ENCODE peak calls at places on chromosomes 1 and 21, in nine cellular contexts. S is heart left ventricle, G is sigmoid colon, P is foreskin fibroblast, X is stomach, F is tibial artery, D is colonic mucosa, O is fibroblast of mammary gland, Y is cardiac muscle cell. R is an unnamed sample.

GRCh38 chr1:7570311-7570710 is 200.8 kb upstream of the VAMP3 start:
- DNase-seq in S (no peak), G (no peak), P (no peak), X (peak; percentile 80), F (no peak), D (peak; percentile 26), O (no peak), Y (no peak), R (no peak)

GRCh38 chr1:7329868-7330615 is 441.1 kb upstream of the VAMP3 start:
- DNase-seq in S (no peak), G (no peak), P (no peak), X (no peak), F (no peak), D (peak; percentile 7), O (no peak), Y (no peak), R (no peak)

GRCh38 chr1:40143891-40144575 is 17.2 kb upstream of the RLF start:
- DNase-seq in S (peak; percentile 51), G (peak; percentile 71), P (peak; percentile 83), X (peak; percentile 54), F (no peak), D (peak; percentile 73), O (peak; percentile 73), Y (peak; percentile 89), R (peak; percentile 60)

GRCh38 chr1:29490204-29490934 is 254.0 kb downstream of the PTPRU start:
- DNase-seq in S (no peak), G (peak; percentile 33), P (no peak), X (no peak), F (peak; percentile 33), D (no peak), O (no peak), Y (no peak), R (no peak)

GRCh38 chr1:83055391-83056170 is 943.4 kb downstream of the TTLL7 start:
- DNase-seq in S (no peak), G (no peak), P (no peak), X (no peak), F (no peak), D (no peak), O (no peak), Y (no peak), R (no peak)

GRCh38 chr1:75396258-75396657 is 214.7 kb downstream of the SLC44A5 start:
- DNase-seq in S (no peak), G (no peak), P (no peak), X (no peak), F (no peak), D (no peak), O (no peak), Y (no peak), R (no peak)

GRCh38 chr1:186738896-186739295 is 58.7 kb upstream of the PTGS2 start:
- DNase-seq in S (no peak), G (no peak), P (no peak), X (no peak), F (no peak), D (no peak), O (no peak), Y (no peak), R (no peak)

GRCh38 chr1:150973826-150974579 is 632 bp downstream of the CERS2 start:
- DNase-seq in S (peak; percentile 32), G (no peak), P (peak; percentile 61), X (peak; percentile 48), F (peak; percentile 74), D (peak; percentile 55), O (peak; percentile 23), Y (peak; percentile 62), R (peak; percentile 15)

GRCh38 chr1:183075861-183076260 is 52.6 kb downstream of the LAMC1 start:
- DNase-seq in S (no peak), G (no peak), P (no peak), X (no peak), F (no peak), D (no peak), O (peak; percentile 57), Y (no peak), R (peak; percentile 44)

GRCh38 chr1:232982238-232982944 is 32.0 kb downstream of the NTPCR start:
- DNase-seq in S (no peak), G (peak; percentile 10), P (peak; percentile 58), X (peak; percentile 60), F (no peak), D (no peak), O (no peak), Y (no peak), R (peak; percentile 58)

GRCh38 chr1:151371744-151372410 is 628 bp downstream of the SELENBP1 start:
- DNase-seq in S (peak; percentile 46), G (peak; percentile 83), P (peak; percentile 68), X (peak; percentile 75), F (peak; percentile 88), D (peak; percentile 73), O (peak; percentile 44), Y (peak; percentile 37), R (peak; percentile 12)

GRCh38 chr1:40038693-40039092 is 1.8 kb upstream of the CAP1 start:
- DNase-seq in S (no peak), G (no peak), P (no peak), X (no peak), F (no peak), D (no peak), O (no peak), Y (no peak), R (no peak)

GRCh38 chr1:50705041-50705440 is 255.0 kb downstream of the FAF1 start:
- DNase-seq in S (no peak), G (no peak), P (peak; percentile 6), X (no peak), F (no peak), D (no peak), O (no peak), Y (peak; percentile 12), R (no peak)

GRCh38 chr21:24844672-24845071 is 762.6 kb downstream of the MRPL39 start:
- DNase-seq in S (peak; percentile 14), G (no peak), P (no peak), X (no peak), F (no peak), D (no peak), O (no peak), Y (no peak), R (no peak)

GRCh38 chr1:94926365-94926914 is 470 bp downstream of the CNN3 start:
- DNase-seq in S (peak; percentile 63), G (peak; percentile 85), P (peak; percentile 85), X (peak; percentile 50), F (peak; percentile 78), D (peak; percentile 60), O (peak; percentile 43), Y (peak; percentile 79), R (peak; percentile 56)

GRCh38 chr21:44751799-44752636 is 40.6 kb upstream of the TSPEAR start:
- DNase-seq in S (no peak), G (no peak), P (no peak), X (no peak), F (peak; percentile 49), D (no peak), O (no peak), Y (no peak), R (no peak)

GRCh38 chr1:223704921-223705878 is 7.1 kb upstream of the CAPN2 start:
- DNase-seq in S (no peak), G (no peak), P (no peak), X (no peak), F (no peak), D (no peak), O (peak; percentile 45), Y (peak; percentile 74), R (peak; percentile 57)
- H3K4me3 ChIP-seq in S (no peak overlapping the region), G (no peak overlapping the region), P (no peak overlapping the region), X (no peak overlapping the region), F (no peak overlapping the region), D (no peak overlapping the region), O (no peak overlapping the region), Y (no peak overlapping the region), R (no peak overlapping the region)

GRCh38 chr1:19445417-19446342 is 39.7 kb downstream of the CAPZB start:
- DNase-seq in S (no peak), G (no peak), P (no peak), X (peak; percentile 68), F (no peak), D (no peak), O (no peak), Y (peak; percentile 81), R (peak; percentile 70)
- TF ChIP-seq CTCF in S (peak; percentile 14), G (no peak), P (peak; percentile 41), X (no peak), F (peak; percentile 8), D (no peak), O (peak; percentile 45), Y (peak; percentile 36), R (peak; percentile 51)

GRCh38 chr21:41361786-41362604 is at the start of gene MX2:
- DNase-seq in S (peak; percentile 81), G (peak; percentile 85), P (peak; percentile 72), X (peak; percentile 66), F (peak; percentile 78), D (peak; percentile 61), O (peak; percentile 93), Y (no peak), R (peak; percentile 92)

GRCh38 chr21:41363370-41364270 is 1.8 kb downstream of the MX2 start:
- DNase-seq in S (no peak), G (no peak), P (no peak), X (no peak), F (peak; percentile 11), D (no peak), O (no peak), Y (no peak), R (no peak)

GRCh38 chr21:41361053-41361785 is 608 bp upstream of the MX2 start:
- DNase-seq in S (no peak), G (no peak), P (no peak), X (no peak), F (no peak), D (no peak), O (no peak), Y (no peak), R (no peak)

GRCh38 chr21:41364308-41364707 is 2.5 kb downstream of the MX2 start:
- DNase-seq in S (no peak), G (no peak), P (no peak), X (no peak), F (peak; percentile 59), D (no peak), O (no peak), Y (no peak), R (no peak)

GRCh38 chr21:41362605-41363369 is 960 bp downstream of the MX2 start:
- DNase-seq in S (no peak), G (no peak), P (no peak), X (no peak), F (no peak), D (no peak), O (no peak), Y (no peak), R (no peak)
- H3K4me3 ChIP-seq in S (peak overlapping the region; percentile 33), G (peak overlapping the region; percentile 37), P (peak overlapping the region; percentile 67), X (peak overlapping the region; percentile 43), F (peak overlapping the region; percentile 35), D (peak overlapping the region; percentile 27), O (peak overlapping the region; percentile 60), Y (no peak overlapping the region), R (peak overlapping the region; percentile 63)

GRCh38 chr1:189673223-189673622 is 804.4 kb downstream of the BRINP3 start:
- DNase-seq in S (no peak), G (no peak), P (no peak), X (no peak), F (no peak), D (no peak), O (no peak), Y (no peak), R (no peak)
- TF ChIP-seq CTCF in S (no peak), G (no peak), P (no peak), X (no peak), F (no peak), D (no peak), O (no peak), Y (no peak), R (no peak)

DNA sequence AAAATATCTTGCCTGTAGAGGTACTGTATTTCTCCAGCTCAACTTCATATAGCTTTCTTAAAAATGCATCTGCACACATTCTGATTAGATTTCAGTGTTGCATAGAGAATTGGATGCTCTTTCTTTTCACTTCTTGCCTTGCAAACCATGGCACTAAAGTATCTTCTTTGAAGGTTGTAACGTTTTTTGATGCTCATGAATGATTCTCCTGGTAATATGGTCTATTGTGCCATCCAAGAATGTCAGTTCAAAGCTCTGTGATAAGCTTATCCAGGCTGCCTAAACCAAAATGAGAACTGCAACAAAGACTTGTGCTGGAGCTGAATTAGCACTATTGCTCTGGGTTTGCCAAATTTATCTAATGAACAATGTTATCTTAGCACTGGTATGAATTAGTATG is 1.9 kb downstream of the SGIP1 start:
- DNase-seq in S (no peak), G (no peak), P (no peak), X (no peak), F (no peak), D (no peak), O (no peak), Y (no peak), R (no peak)
- H3K4me3 ChIP-seq in S (no peak overlapping the region), G (no peak overlapping the region), P (peak overlapping the region; percentile 54), X (no peak overlapping the region), F (peak overlapping the region; percentile 57), D (no peak overlapping the region), O (peak overlapping the region; percentile 49), Y (no peak overlapping the region), R (peak overlapping the region; percentile 74)